ENCODE peak calls at places on chromosomes 11 and 22, in four cellular contexts. G is IMR-90, Z is H1, J is H9. A is an unnamed sample.

GRCh38 chr22:29339381-29340235 is 24.1 kb upstream of the RASL10A start:
- DNase-seq in G (no peak), Z (no peak), J (no peak), A (no peak)

GRCh38 chr11:31780078-31780971 is 30.8 kb downstream of the PAX6 start:
- DNase-seq in G (no peak), Z (no peak), J (no peak), A (no peak)

GRCh38 chr11:28010001-28010400 is 98.0 kb downstream of the KIF18A start:
- DNase-seq in G (no peak), Z (no peak), J (no peak), A (no peak)

GRCh38 chr11:67538823-67539505 is 15.7 kb upstream of the CABP2 start:
- DNase-seq in G (no peak), Z (no peak), J (no peak), A (no peak)

GRCh38 chr11:88535266-88535665 is 197.7 kb upstream of the CTSC start:
- DNase-seq in G (peak; percentile 42), Z (no peak), J (no peak), A (peak; percentile 30)

GRCh38 chr11:69283446-69283845 is 10.5 kb upstream of the MYEOV start:
- DNase-seq in G (no peak), Z (no peak), J (no peak), A (no peak)

GRCh38 chr11:9577032-9577431 is 3.6 kb downstream of the WEE1 start:
- DNase-seq in G (peak; percentile 73), Z (no peak), J (no peak), A (peak; percentile 37)

GRCh38 chr22:36010090-36010489 is 18.5 kb downstream of the RBFOX2 start:
- DNase-seq in G (no peak), Z (peak; percentile 55), J (peak; percentile 67), A (no peak)

GRCh38 chr11:117792241-117792640 is 4.8 kb downstream of the DSCAML1 start:
- DNase-seq in G (no peak), Z (no peak), J (no peak), A (no peak)

GRCh38 chr22:19687561-19688300 is 26.6 kb upstream of the SEPTIN5 start:
- DNase-seq in G (no peak), Z (no peak), J (no peak), A (no peak)

GRCh38 chr11:131824766-131825165 is 454.4 kb downstream of the NTM start:
- DNase-seq in G (peak; percentile 2), Z (no peak), J (no peak), A (peak; percentile 27)

GRCh38 chr22:43376765-43377485 is 33.8 kb upstream of the SCUBE1 start:
- DNase-seq in G (no peak), Z (no peak), J (no peak), A (no peak)

GRCh38 chr11:3129591-3130268 is 35.4 kb downstream of the OSBPL5 start:
- DNase-seq in G (no peak), Z (no peak), J (no peak), A (no peak)

GRCh38 chr11:75429902-75430691 is 2.9 kb downstream of the KLHL35 start:
- DNase-seq in G (peak; percentile 63), Z (peak; percentile 68), J (peak; percentile 69), A (peak; percentile 73)

GRCh38 chr11:66768088-66768521 is 39.1 kb upstream of the SPTBN2 start:
- DNase-seq in G (peak; percentile 21), Z (no peak), J (no peak), A (no peak)

GRCh38 chr11:36328956-36329673 is 33.0 kb downstream of the PRR5L start:
- DNase-seq in G (no peak), Z (no peak), J (no peak), A (no peak)

GRCh38 chr22:45459235-45459634 is 43.4 kb upstream of the FBLN1 start:
- DNase-seq in G (no peak), Z (no peak), J (no peak), A (no peak)

GRCh38 chr22:23088199-23088604 is 17.9 kb downstream of the GNAZ start:
- DNase-seq in G (no peak), Z (peak; percentile 66), J (peak; percentile 67), A (no peak)

GRCh38 chr11:44519989-44520737 is 45.3 kb upstream of the CD82 start:
- DNase-seq in G (no peak), Z (no peak), J (no peak), A (no peak)

GRCh38 chr22:32764330-32765116 is 37.0 kb upstream of the TIMP3 start:
- DNase-seq in G (peak; percentile 96), Z (no peak), J (no peak), A (peak; percentile 95)

GRCh38 chr11:60953781-60954180 is 1.8 kb upstream of the SLC15A3 start:
- DNase-seq in G (peak; percentile 44), Z (no peak), J (no peak), A (peak; percentile 8)

GRCh38 chr11:115500547-115501503 is 3.4 kb downstream of the CADM1 start:
- DNase-seq in G (no peak), Z (no peak), J (no peak), A (no peak)

GRCh38 chr22:36160499-36160942 is at the start of gene APOL3:
- DNase-seq in G (peak; percentile 47), Z (no peak), J (no peak), A (peak; percentile 62)

GRCh38 chr22:31926969-31927368 is 17.4 kb upstream of the YWHAH start:
- DNase-seq in G (no peak), Z (peak; percentile 53), J (peak; percentile 72), A (no peak)

GRCh38 chr11:62948765-62949320 is 27.7 kb upstream of the CHRM1 start:
- DNase-seq in G (no peak), Z (no peak), J (no peak), A (no peak)

GRCh38 chr22:24437820-24438328 is 10.5 kb downstream of the ADORA2A start:
- DNase-seq in G (no peak), Z (no peak), J (no peak), A (no peak)

GRCh38 chr22:39529487-39529851 is 3.1 kb downstream of the RPS19BP1 start:
- DNase-seq in G (no peak), Z (no peak), J (no peak), A (no peak)
- H3K23ac ChIP-seq in G (no peak overlapping the region), Z (no peak overlapping the region), J (no peak overlapping the region), A (no peak overlapping the region)

GRCh38 chr11:1992111-1992510 is 5.5 kb downstream of the H19 start:
- DNase-seq in G (no peak), Z (peak; percentile 39), J (no peak), A (no peak)
- H4K91ac ChIP-seq in G (no peak overlapping the region), Z (no peak overlapping the region), J (no peak overlapping the region), A (peak overlapping the region; percentile 83)

DNA sequence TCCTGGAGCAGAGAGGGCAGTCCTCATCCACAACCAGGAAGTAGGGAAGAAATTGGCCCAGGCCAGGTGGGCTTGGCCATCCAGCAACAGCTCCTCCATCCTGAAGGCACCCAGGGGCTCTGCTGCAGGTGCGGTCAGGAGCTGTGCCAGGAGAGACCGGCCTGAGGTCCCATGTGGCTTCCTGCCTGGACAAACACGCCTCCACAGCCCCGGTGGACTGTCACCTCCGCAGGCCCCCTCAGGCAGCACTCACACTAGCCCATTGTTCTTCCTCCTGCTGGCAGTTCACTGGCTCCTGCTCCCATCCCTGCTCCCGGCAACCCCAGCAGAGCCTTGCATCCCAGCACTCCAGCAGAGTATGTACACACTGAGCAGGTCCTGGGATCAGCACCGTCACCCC is 16.0 kb upstream of the POU2AF1 start:
- DNase-seq in G (no peak), Z (no peak), J (no peak), A (no peak)
- H3K23ac ChIP-seq in G (no peak overlapping the region), Z (no peak overlapping the region), J (no peak overlapping the region), A (no peak overlapping the region)

GRCh38 chr22:44393066-44393465 is 80.3 kb upstream of the SHISAL1 start:
- DNase-seq in G (no peak), Z (no peak), J (peak; percentile 20), A (no peak)

GRCh38 chr22:44394246-44395115 is 81.7 kb upstream of the SHISAL1 start:
- DNase-seq in G (no peak), Z (peak; percentile 37), J (peak; percentile 15), A (no peak)

GRCh38 chr22:44396727-44397722 is 84.3 kb upstream of the SHISAL1 start:
- DNase-seq in G (no peak), Z (peak; percentile 35), J (peak; percentile 19), A (no peak)

GRCh38 chr22:44396021-44396726 is 83.4 kb upstream of the SHISAL1 start:
- DNase-seq in G (no peak), Z (peak; percentile 26), J (peak; percentile 12), A (no peak)

GRCh38 chr22:44395116-44396005 is 82.6 kb upstream of the SHISAL1 start:
- DNase-seq in G (no peak), Z (peak; percentile 41), J (peak; percentile 15), A (no peak)
- H4K91ac ChIP-seq in G (no peak overlapping the region), Z (peak overlapping the region; percentile 51), J (no peak overlapping the region), A (no peak overlapping the region)

GRCh38 chr11:112277937-112278336 is 17.3 kb upstream of the PLET1 start:
- DNase-seq in G (peak; percentile 34), Z (no peak), J (no peak), A (no peak)

GRCh38 chr11:112280268-112281126 is 19.8 kb upstream of the PLET1 start:
- DNase-seq in G (peak; percentile 83), Z (peak; percentile 69), J (peak; percentile 76), A (peak; percentile 85)

GRCh38 chr11:112277029-112277428 is 16.4 kb upstream of the PLET1 start:
- DNase-seq in G (no peak), Z (no peak), J (no peak), A (no peak)

GRCh38 chr11:112279901-112280267 is 19.2 kb upstream of the PLET1 start:
- DNase-seq in G (peak; percentile 43), Z (peak; percentile 89), J (peak; percentile 82), A (peak; percentile 58)

GRCh38 chr11:112278803-112279202 is 18.1 kb upstream of the PLET1 start:
- DNase-seq in G (no peak), Z (no peak), J (no peak), A (no peak)
- H3K23ac ChIP-seq in G (no peak overlapping the region), Z (no peak overlapping the region), J (no peak overlapping the region), A (no peak overlapping the region)

GRCh38 chr11:33377852-33378385 is 120.7 kb downstream of the HIPK3 start:
- DNase-seq in G (peak; percentile 69), Z (no peak), J (no peak), A (no peak)
- H4K91ac ChIP-seq in G (no peak overlapping the region), Z (no peak overlapping the region), J (no peak overlapping the region), A (no peak overlapping the region)